ENCODE peak calls at places on chromosomes 16 and 17, in four cellular contexts. One of them, this sample, is unnamed.

GRCh38 chr16:81610144-81610842 is 165.7 kb downstream of the CMIP start:
- DNase-seq in GM13977: no peak
- DNase-seq in lower lobe of right lung: no peak
- DNase-seq in ovary: peak
- DNase-seq in this sample: peak

GRCh38 chr17:282912-283882 is 69.4 kb downstream of the RPH3AL start:
- DNase-seq in GM13977: no peak
- DNase-seq in lower lobe of right lung: peak
- DNase-seq in ovary: peak
- DNase-seq in this sample: no peak

GRCh38 chr16:57262841-57263584 is 18.0 kb downstream of the ARL2BP start:
- DNase-seq in GM13977: no peak
- DNase-seq in lower lobe of right lung: peak
- DNase-seq in ovary: no peak
- DNase-seq in this sample: no peak

GRCh38 chr16:11047057-11047456 is 102.7 kb downstream of the CLEC16A start:
- DNase-seq in GM13977: no peak
- DNase-seq in lower lobe of right lung: no peak
- DNase-seq in ovary: no peak
- DNase-seq in this sample: peak

GRCh38 chr16:80274576-80275191 is 266.1 kb upstream of the DYNLRB2 start:
- DNase-seq in GM13977: no peak
- DNase-seq in lower lobe of right lung: no peak
- DNase-seq in ovary: no peak
- DNase-seq in this sample: peak

GRCh38 chr17:12348476-12348875 is 317.2 kb upstream of the MYOCD start:
- DNase-seq in GM13977: no peak
- DNase-seq in lower lobe of right lung: no peak
- DNase-seq in ovary: no peak
- DNase-seq in this sample: no peak

GRCh38 chr17:1830288-1830687 is 483 bp downstream of the RPA1 start:
- DNase-seq in GM13977: no peak
- DNase-seq in lower lobe of right lung: no peak
- DNase-seq in ovary: no peak
- DNase-seq in this sample: no peak

GRCh38 chr17:60138769-60139437 is 10.9 kb upstream of the CA4 start:
- DNase-seq in GM13977: no peak
- DNase-seq in lower lobe of right lung: no peak
- DNase-seq in ovary: no peak
- DNase-seq in this sample: no peak

GRCh38 chr16:85149776-85150175 is 37.5 kb upstream of the CIBAR2 start:
- DNase-seq in GM13977: no peak
- DNase-seq in lower lobe of right lung: no peak
- DNase-seq in ovary: no peak
- DNase-seq in this sample: no peak

GRCh38 chr17:7023576-7024401 is 939 bp downstream of the BCL6B start:
- DNase-seq in GM13977: peak
- DNase-seq in lower lobe of right lung: peak
- DNase-seq in ovary: peak
- DNase-seq in this sample: no peak

GRCh38 chr16:1938316-1938715 is 4.7 kb downstream of the MSRB1 start:
- DNase-seq in GM13977: no peak
- DNase-seq in lower lobe of right lung: peak
- DNase-seq in ovary: no peak
- DNase-seq in this sample: no peak

GRCh38 chr17:78429618-78429995 is 51.2 kb downstream of the PGS1 start:
- DNase-seq in GM13977: no peak
- DNase-seq in lower lobe of right lung: no peak
- DNase-seq in ovary: no peak
- DNase-seq in this sample: no peak

GRCh38 chr16:425740-426114 is 278 bp downstream of the RAB11FIP3 start:
- DNase-seq in GM13977: no peak
- DNase-seq in lower lobe of right lung: no peak
- DNase-seq in ovary: no peak
- DNase-seq in this sample: no peak

GRCh38 chr16:53958481-53958880 is 254.5 kb downstream of the FTO start:
- DNase-seq in GM13977: no peak
- DNase-seq in lower lobe of right lung: no peak
- DNase-seq in ovary: no peak
- DNase-seq in this sample: no peak

GRCh38 chr16:84759061-84759460 is 59.3 kb downstream of the USP10 start:
- DNase-seq in GM13977: no peak
- DNase-seq in lower lobe of right lung: no peak
- DNase-seq in ovary: no peak
- DNase-seq in this sample: no peak

GRCh38 chr16:12874135-12874534 is 27.3 kb upstream of the SHISA9 start:
- DNase-seq in GM13977: no peak
- DNase-seq in lower lobe of right lung: no peak
- DNase-seq in ovary: no peak
- DNase-seq in this sample: peak

GRCh38 chr16:11412965-11413887 is 68.0 kb downstream of the RMI2 start:
- DNase-seq in GM13977: no peak
- DNase-seq in lower lobe of right lung: no peak
- DNase-seq in ovary: no peak
- DNase-seq in this sample: no peak

GRCh38 chr17:38786372-38786771 is 13.0 kb downstream of the PIP4K2B start:
- DNase-seq in GM13977: no peak
- DNase-seq in lower lobe of right lung: no peak
- DNase-seq in ovary: no peak
- DNase-seq in this sample: no peak

GRCh38 chr16:30658731-30659506 is 688 bp downstream of the FBRS start:
- DNase-seq in GM13977: peak
- DNase-seq in lower lobe of right lung: peak
- DNase-seq in ovary: peak
- DNase-seq in this sample: peak
- TF ChIP-seq CTCF in GM13977: peak
- TF ChIP-seq CTCF in lower lobe of right lung: no peak
- TF ChIP-seq CTCF in ovary: peak
- TF ChIP-seq CTCF in this sample: no peak

DNA sequence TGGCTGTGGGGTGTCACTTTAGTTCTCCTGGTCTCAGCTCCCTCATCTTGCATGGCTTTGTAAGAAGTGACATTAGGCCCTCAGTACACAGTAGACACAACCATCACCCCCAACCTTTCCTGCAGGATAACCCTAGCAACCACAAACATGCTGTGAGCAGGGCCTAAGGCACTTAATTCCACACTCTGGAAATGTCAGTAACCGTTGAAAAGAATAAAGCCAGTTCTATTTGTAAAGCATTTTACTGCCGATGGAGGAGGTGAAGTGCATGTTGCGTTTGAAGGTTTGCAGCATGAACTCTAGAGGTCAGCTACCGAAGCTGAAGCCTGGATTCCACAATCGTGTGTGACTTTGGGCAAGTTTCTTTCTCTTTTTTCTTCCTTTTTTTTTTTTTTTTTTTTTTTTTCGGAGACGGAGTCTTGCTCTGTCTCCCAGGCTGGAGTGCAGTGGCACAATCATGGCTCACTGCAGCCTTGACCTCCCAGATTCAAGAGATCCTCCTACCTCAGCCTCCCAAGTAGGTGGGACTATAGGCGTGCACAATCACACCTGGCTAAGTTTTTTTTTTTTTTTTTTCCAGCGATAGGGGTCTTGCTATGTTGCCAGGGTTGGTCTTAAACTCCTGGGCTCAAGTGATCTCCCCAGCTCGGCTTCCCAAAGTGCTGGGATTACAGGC is 26.1 kb upstream of the TOB1 start:
- DNase-seq in GM13977: no peak
- DNase-seq in lower lobe of right lung: no peak
- DNase-seq in ovary: no peak
- DNase-seq in this sample: no peak
- TF ChIP-seq CTCF in GM13977: no peak
- TF ChIP-seq CTCF in lower lobe of right lung: no peak
- TF ChIP-seq CTCF in ovary: no peak
- TF ChIP-seq CTCF in this sample: no peak

DNA sequence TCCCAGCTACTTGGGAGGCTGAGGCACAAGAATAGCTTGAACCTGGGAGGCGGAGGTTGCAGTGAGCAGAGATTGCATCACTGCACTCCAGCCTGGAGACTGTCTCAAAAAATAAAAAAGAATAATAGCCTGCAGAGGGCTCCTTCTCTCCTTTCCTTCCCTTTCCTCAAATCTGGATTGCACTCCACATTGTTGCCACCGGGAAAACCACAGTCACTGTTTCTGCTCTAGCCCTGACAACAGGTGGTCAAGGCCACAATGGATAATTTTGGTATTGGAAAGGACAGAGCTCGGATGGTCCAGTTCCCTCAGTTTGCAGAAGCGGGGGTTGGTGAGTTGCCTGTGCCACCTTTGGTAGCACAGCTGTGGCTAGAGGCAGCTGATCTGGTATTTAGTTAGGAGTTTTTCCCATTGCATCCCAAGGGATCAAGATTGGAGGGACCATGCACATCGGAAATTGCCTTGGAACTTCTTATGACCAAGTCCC is 44.7 kb upstream of the PRSS54 start:
- DNase-seq in GM13977: no peak
- DNase-seq in lower lobe of right lung: no peak
- DNase-seq in ovary: no peak
- DNase-seq in this sample: no peak
- TF ChIP-seq CTCF in GM13977: no peak
- TF ChIP-seq CTCF in lower lobe of right lung: no peak
- TF ChIP-seq CTCF in ovary: no peak
- TF ChIP-seq CTCF in this sample: peak

GRCh38 chr17:44111777-44112176 is 11.7 kb downstream of the HDAC5 start:
- DNase-seq in GM13977: no peak
- DNase-seq in lower lobe of right lung: no peak
- DNase-seq in ovary: peak
- DNase-seq in this sample: no peak

GRCh38 chr17:44110011-44110686 is 13.3 kb downstream of the HDAC5 start:
- DNase-seq in GM13977: no peak
- DNase-seq in lower lobe of right lung: no peak
- DNase-seq in ovary: no peak
- DNase-seq in this sample: no peak

GRCh38 chr17:44109312-44109630 is 14.2 kb downstream of the HDAC5 start:
- DNase-seq in GM13977: no peak
- DNase-seq in lower lobe of right lung: no peak
- DNase-seq in ovary: no peak
- DNase-seq in this sample: no peak

GRCh38 chr17:44112284-44113280 is 10.9 kb downstream of the HDAC5 start:
- DNase-seq in GM13977: no peak
- DNase-seq in lower lobe of right lung: no peak
- DNase-seq in ovary: peak
- DNase-seq in this sample: no peak

DNA sequence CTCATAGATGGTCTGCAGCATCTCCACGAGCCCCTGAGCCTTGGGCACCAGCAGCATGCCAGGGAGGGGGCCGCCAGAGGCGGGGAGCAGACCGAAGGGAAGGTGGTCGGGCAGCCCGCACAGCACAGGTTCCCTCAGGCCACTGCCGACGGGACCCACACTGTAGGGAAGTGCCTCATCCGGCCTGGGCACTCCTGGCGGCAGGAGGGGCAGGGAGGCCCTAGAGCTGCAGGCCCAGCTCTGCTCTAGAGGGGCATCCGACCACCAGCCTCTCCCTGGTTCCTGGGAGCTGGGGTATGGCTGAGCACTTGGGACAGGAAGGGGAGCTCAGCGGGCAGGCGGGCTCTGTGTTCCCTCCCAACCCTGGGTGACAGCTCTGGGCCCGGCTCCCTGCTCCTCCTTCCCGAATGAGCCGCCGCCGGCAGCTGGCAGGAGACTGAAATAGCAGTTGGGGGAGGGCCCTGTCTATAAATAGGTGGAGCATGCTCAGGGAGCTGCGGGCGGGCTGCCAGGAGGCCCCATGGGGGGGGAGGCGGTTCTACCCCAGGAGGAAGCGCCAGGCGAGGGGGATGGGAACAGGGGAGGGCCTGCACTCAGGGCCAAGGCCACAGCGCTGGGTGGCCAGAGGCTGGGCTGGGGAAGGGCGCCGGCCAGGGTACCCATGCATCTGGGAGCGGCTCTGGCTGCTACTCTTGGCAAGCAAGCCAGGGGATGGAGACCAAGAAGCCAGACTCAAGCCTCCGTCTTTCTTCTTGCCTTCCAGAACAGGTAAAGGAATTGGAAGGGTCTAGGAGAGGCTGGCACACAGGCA is 12.4 kb downstream of the HDAC5 start:
- DNase-seq in GM13977: peak
- DNase-seq in lower lobe of right lung: peak
- DNase-seq in ovary: peak
- DNase-seq in this sample: peak
- TF ChIP-seq CTCF in GM13977: no peak
- TF ChIP-seq CTCF in lower lobe of right lung: no peak
- TF ChIP-seq CTCF in ovary: peak
- TF ChIP-seq CTCF in this sample: no peak

GRCh38 chr16:66717112-66717675 is 20.7 kb upstream of the CMTM4 start:
- DNase-seq in GM13977: no peak
- DNase-seq in lower lobe of right lung: no peak
- DNase-seq in ovary: peak
- DNase-seq in this sample: no peak
- TF ChIP-seq CTCF in GM13977: peak
- TF ChIP-seq CTCF in lower lobe of right lung: peak
- TF ChIP-seq CTCF in ovary: no peak
- TF ChIP-seq CTCF in this sample: peak

DNA sequence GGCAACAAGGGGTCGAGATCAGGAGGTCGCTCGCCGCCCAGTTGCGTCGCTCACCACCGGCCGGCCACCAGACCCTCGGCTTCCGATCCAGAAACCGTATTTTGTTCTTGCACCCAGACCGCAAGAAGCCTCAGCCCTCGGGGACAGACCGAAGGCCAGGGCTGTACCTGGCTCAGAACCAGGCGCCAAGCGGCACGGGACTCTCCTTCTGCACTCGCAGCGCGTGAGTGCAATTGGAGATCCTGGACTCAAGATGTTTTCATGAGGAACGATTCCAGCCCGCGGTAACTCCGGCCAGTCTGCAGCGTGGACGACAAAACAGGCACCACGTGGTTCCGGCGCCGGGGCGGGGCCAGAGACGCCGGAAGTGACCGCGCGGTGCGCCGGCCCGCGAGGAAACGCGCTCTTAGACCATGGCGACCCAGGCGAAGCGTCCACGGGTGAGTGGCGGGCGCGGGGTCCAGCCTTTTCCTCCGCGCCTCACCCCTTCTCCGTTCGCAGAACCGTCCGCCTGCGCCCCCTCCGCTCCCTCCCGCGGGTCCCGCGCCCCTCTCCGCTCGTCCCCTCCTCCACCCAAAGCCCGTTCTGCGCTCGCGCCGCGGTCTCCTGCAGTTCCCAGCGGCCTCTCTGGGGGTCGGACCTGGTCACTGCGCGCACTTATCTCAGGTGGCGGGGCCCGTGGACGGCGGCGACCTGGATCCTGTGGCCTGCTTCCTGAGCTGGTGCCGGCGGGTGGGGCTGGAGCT is at the start of gene SETD6:
- DNase-seq in GM13977: peak
- DNase-seq in lower lobe of right lung: peak
- DNase-seq in ovary: peak
- DNase-seq in this sample: peak
- TF ChIP-seq CTCF in GM13977: peak
- TF ChIP-seq CTCF in lower lobe of right lung: peak
- TF ChIP-seq CTCF in ovary: peak
- TF ChIP-seq CTCF in this sample: no peak